ENCODE peak calls at places on chromosomes 5 and 9, in five cellular contexts. I is GM23338; H is ascending aorta; N is stimulated activated CD8-positive, alpha-beta memory T cell treated with anti-CD3 and anti-CD28 coated beads, Interleukin-7, amount 100 ng/mL, for 1 hour; F is neural crest cell. A is an unnamed sample.

GRCh38 chr5:9388941-9389674 is 156.8 kb downstream of the SEMA5A start:
- DNase-seq in F (no peak), H (no peak), I (no peak), N (no peak), A (no peak)

GRCh38 chr5:126486332-126486731 is 63.1 kb downstream of the GRAMD2B start:
- DNase-seq in I (no peak), N (no peak), F (no peak), H (no peak), A (no peak)

GRCh38 chr5:107104774-107105050 is 566.0 kb downstream of the EFNA5 start:
- DNase-seq in H (no peak), N (no peak), F (no peak), I (peak), A (no peak)

GRCh38 chr9:7377489-7377888 is 422.1 kb downstream of the DMAC1 start:
- DNase-seq in F (no peak), H (no peak), N (no peak), I (no peak), A (no peak)

GRCh38 chr9:113155911-113156559 is 5.2 kb downstream of the SLC31A2 start:
- DNase-seq in F (no peak), I (no peak), H (no peak), N (no peak), A (no peak)

GRCh38 chr9:94952553-94953373 is 226.3 kb downstream of the AOPEP start:
- DNase-seq in I (no peak), N (no peak), F (no peak), H (no peak), A (no peak)

GRCh38 chr9:115333671-115334070 is 215.7 kb upstream of the TNC start:
- DNase-seq in H (no peak), I (no peak), N (no peak), F (no peak), A (no peak)

GRCh38 chr5:40572947-40573346 is 106.8 kb upstream of the PTGER4 start:
- DNase-seq in H (no peak), I (no peak), F (no peak), N (no peak), A (no peak)

GRCh38 chr9:134492281-134492691 is 149.3 kb upstream of the COL5A1 start:
- DNase-seq in H (no peak), F (no peak), I (no peak), N (no peak), A (no peak)

A was measured in T47D.